ENCODE peak calls at places on chromosomes 2 and 18, in five cellular contexts. One of them, this sample, is unnamed.

GRCh38 chr2:30184035-30184434 is 37.2 kb downstream of the YPEL5 start:
- DNase-seq in A549: no peak
- DNase-seq in K562: no peak
- DNase-seq in GM12878: no peak
- DNase-seq in IMR-90: no peak
- DNase-seq in this sample: no peak

GRCh38 chr18:4144201-4144600 is 310.9 kb downstream of the DLGAP1 start:
- DNase-seq in IMR-90: no peak
- DNase-seq in GM12878: no peak
- DNase-seq in K562: no peak
- DNase-seq in A549: no peak
- DNase-seq in this sample: no peak

GRCh38 chr2:240571314-240571973 is 3.2 kb downstream of the RNPEPL1 start:
- DNase-seq in IMR-90: no peak
- DNase-seq in GM12878: no peak
- DNase-seq in A549: no peak
- DNase-seq in K562: no peak
- DNase-seq in this sample: peak

GRCh38 chr2:17791121-17791902 is 24.9 kb upstream of the MSGN1 start:
- DNase-seq in GM12878: no peak
- DNase-seq in IMR-90: peak
- DNase-seq in A549: no peak
- DNase-seq in K562: no peak
- DNase-seq in this sample: no peak

GRCh38 chr2:151085101-151085640 is 176.5 kb downstream of the RBM43 start:
- DNase-seq in IMR-90: peak
- DNase-seq in A549: no peak
- DNase-seq in K562: no peak
- DNase-seq in GM12878: no peak
- DNase-seq in this sample: no peak

GRCh38 chr2:239365071-239365781 is 35.6 kb downstream of the HDAC4 start:
- DNase-seq in K562: no peak
- DNase-seq in IMR-90: no peak
- DNase-seq in GM12878: no peak
- DNase-seq in A549: no peak
- DNase-seq in this sample: no peak

GRCh38 chr2:78839259-78839658 is 186.2 kb upstream of the REG3G start:
- DNase-seq in GM12878: no peak
- DNase-seq in IMR-90: no peak
- DNase-seq in A549: no peak
- DNase-seq in K562: no peak
- DNase-seq in this sample: no peak

GRCh38 chr2:157843935-157844334 is 32.2 kb downstream of the ACVR1 start:
- DNase-seq in A549: no peak
- DNase-seq in IMR-90: no peak
- DNase-seq in GM12878: no peak
- DNase-seq in K562: no peak
- DNase-seq in this sample: no peak

GRCh38 chr18:52685316-52685715 is 345.3 kb downstream of the DCC start:
- DNase-seq in K562: no peak
- DNase-seq in GM12878: no peak
- DNase-seq in A549: no peak
- DNase-seq in IMR-90: no peak
- DNase-seq in this sample: no peak

GRCh38 chr2:241724259-241724974 is 10.0 kb upstream of the D2HGDH start:
- DNase-seq in K562: no peak
- DNase-seq in IMR-90: no peak
- DNase-seq in A549: no peak
- DNase-seq in GM12878: no peak
- DNase-seq in this sample: peak

GRCh38 chr2:133766164-133766832 is 198.0 kb upstream of the NCKAP5 start:
- DNase-seq in K562: no peak
- DNase-seq in A549: no peak
- DNase-seq in IMR-90: peak
- DNase-seq in GM12878: no peak
- DNase-seq in this sample: no peak

GRCh38 chr2:133773862-133774674 is 205.8 kb upstream of the NCKAP5 start:
- DNase-seq in GM12878: no peak
- DNase-seq in K562: no peak
- DNase-seq in A549: no peak
- DNase-seq in IMR-90: no peak
- DNase-seq in this sample: no peak

GRCh38 chr2:133765693-133766092 is 197.4 kb upstream of the NCKAP5 start:
- DNase-seq in GM12878: no peak
- DNase-seq in A549: peak
- DNase-seq in IMR-90: no peak
- DNase-seq in K562: no peak
- DNase-seq in this sample: no peak

GRCh38 chr2:133769036-133769435 is 200.8 kb upstream of the NCKAP5 start:
- DNase-seq in GM12878: no peak
- DNase-seq in IMR-90: no peak
- DNase-seq in K562: no peak
- DNase-seq in A549: no peak
- DNase-seq in this sample: no peak

DNA sequence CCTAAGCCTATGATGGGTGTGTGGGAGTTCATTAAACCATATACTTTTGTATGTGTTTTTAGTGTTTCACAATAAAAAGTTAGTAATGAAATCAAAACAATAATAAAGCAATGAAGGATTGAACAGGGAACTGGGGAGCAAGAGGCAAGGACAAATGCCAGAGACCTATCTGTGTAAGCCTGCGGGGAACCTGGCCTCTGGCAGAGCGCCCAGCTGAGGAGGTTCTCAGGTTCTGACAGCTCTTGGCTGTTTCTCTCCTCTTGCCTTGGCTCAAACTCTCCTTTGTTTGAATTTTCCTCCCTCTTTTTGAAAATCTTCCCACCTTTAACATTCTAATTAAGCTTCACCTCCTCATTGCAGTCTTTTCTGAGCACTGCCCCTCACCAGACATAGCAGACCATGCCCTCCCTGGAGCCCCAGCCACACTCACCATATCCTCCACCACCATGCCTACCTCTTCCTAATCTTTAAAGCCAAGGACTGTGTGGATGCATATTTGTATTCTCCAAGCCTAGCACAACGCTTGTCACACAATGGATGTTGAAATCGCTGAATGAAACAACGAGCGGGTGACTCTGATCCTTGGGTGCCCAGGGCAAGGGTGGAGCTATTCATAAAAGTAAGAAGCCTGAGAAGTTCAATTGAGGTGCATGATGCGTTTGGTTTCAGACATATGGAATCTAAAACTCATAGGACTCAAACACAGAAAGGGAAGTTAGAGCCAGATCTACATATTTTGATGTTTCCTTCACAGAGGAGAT is 200.2 kb upstream of the NCKAP5 start:
- DNase-seq in K562: no peak
- DNase-seq in GM12878: no peak
- DNase-seq in A549: no peak
- DNase-seq in IMR-90: no peak
- DNase-seq in this sample: no peak
- TF ChIP-seq RCOR1 in K562: no peak
- TF ChIP-seq RCOR1 in GM12878: no peak
- TF ChIP-seq RCOR1 in A549: no peak
- TF ChIP-seq RCOR1 in IMR-90: no peak
- TF ChIP-seq RCOR1 in this sample: no peak

GRCh38 chr2:179936654-179937053 is 70.4 kb downstream of the CWC22 start:
- DNase-seq in IMR-90: no peak
- DNase-seq in K562: peak
- DNase-seq in GM12878: no peak
- DNase-seq in A549: peak
- DNase-seq in this sample: peak
- TF ChIP-seq RCOR1 in IMR-90: no peak
- TF ChIP-seq RCOR1 in K562: no peak
- TF ChIP-seq RCOR1 in GM12878: no peak
- TF ChIP-seq RCOR1 in A549: no peak
- TF ChIP-seq RCOR1 in this sample: no peak

GRCh38 chr18:68262697-68263293 is 452.1 kb downstream of the TMX3 start:
- DNase-seq in K562: no peak
- DNase-seq in A549: no peak
- DNase-seq in GM12878: no peak
- DNase-seq in IMR-90: peak
- DNase-seq in this sample: no peak

GRCh38 chr18:68267583-68267982 is 447.3 kb downstream of the TMX3 start:
- DNase-seq in K562: no peak
- DNase-seq in GM12878: no peak
- DNase-seq in IMR-90: peak
- DNase-seq in A549: no peak
- DNase-seq in this sample: no peak

GRCh38 chr18:68263481-68263880 is 451.4 kb downstream of the TMX3 start:
- DNase-seq in K562: no peak
- DNase-seq in GM12878: no peak
- DNase-seq in IMR-90: peak
- DNase-seq in A549: no peak
- DNase-seq in this sample: no peak
- TF ChIP-seq RCOR1 in K562: no peak
- TF ChIP-seq RCOR1 in GM12878: no peak
- TF ChIP-seq RCOR1 in IMR-90: no peak
- TF ChIP-seq RCOR1 in A549: no peak
- TF ChIP-seq RCOR1 in this sample: no peak

GRCh38 chr18:54807303-54807702 is 21.0 kb upstream of the RAB27B start:
- DNase-seq in K562: no peak
- DNase-seq in IMR-90: no peak
- DNase-seq in GM12878: no peak
- DNase-seq in A549: no peak
- DNase-seq in this sample: no peak

GRCh38 chr18:54802686-54803395 is 25.4 kb upstream of the RAB27B start:
- DNase-seq in A549: no peak
- DNase-seq in K562: no peak
- DNase-seq in GM12878: no peak
- DNase-seq in IMR-90: no peak
- DNase-seq in this sample: no peak

GRCh38 chr18:54806526-54806925 is 21.8 kb upstream of the RAB27B start:
- DNase-seq in IMR-90: peak
- DNase-seq in A549: no peak
- DNase-seq in K562: no peak
- DNase-seq in GM12878: no peak
- DNase-seq in this sample: no peak

GRCh38 chr18:54802178-54802577 is 26.1 kb upstream of the RAB27B start:
- DNase-seq in K562: no peak
- DNase-seq in GM12878: no peak
- DNase-seq in A549: peak
- DNase-seq in IMR-90: no peak
- DNase-seq in this sample: no peak

GRCh38 chr18:54805571-54806334 is 22.5 kb upstream of the RAB27B start:
- DNase-seq in K562: peak
- DNase-seq in GM12878: no peak
- DNase-seq in IMR-90: peak
- DNase-seq in A549: peak
- DNase-seq in this sample: peak
- TF ChIP-seq RCOR1 in K562: peak
- TF ChIP-seq RCOR1 in GM12878: no peak
- TF ChIP-seq RCOR1 in IMR-90: no peak
- TF ChIP-seq RCOR1 in A549: no peak
- TF ChIP-seq RCOR1 in this sample: peak

GRCh38 chr18:11866329-11866728 is 15.1 kb downstream of the CHMP1B start:
- DNase-seq in GM12878: no peak
- DNase-seq in A549: no peak
- DNase-seq in K562: no peak
- DNase-seq in IMR-90: no peak
- DNase-seq in this sample: no peak
- TF ChIP-seq RCOR1 in GM12878: no peak
- TF ChIP-seq RCOR1 in A549: no peak
- TF ChIP-seq RCOR1 in K562: no peak
- TF ChIP-seq RCOR1 in IMR-90: no peak
- TF ChIP-seq RCOR1 in this sample: no peak

DNA sequence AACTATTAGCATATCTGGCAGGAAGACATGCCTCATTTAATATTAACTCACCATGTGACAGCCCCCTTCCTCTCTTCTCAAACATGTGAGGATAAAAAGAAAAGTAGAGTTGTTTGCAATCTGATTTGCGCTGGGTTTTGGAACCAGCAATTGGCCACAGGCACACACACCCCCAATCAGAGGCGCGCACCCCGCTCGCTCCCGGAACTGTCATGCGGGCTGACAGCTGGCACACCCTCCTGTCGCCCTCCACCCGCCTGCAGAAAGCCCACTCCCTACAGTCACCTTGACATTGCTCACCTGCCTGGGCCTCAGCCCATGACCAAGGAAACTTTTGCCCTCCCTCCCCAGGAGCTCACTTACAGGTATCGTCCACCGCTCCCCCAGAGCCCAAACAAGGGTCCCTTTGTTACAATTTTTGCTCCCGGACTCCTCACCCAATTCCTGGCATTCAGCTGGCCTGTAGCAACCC is 1.1 kb downstream of the COBLL1 start:
- DNase-seq in A549: no peak
- DNase-seq in K562: no peak
- DNase-seq in IMR-90: no peak
- DNase-seq in GM12878: no peak
- DNase-seq in this sample: no peak
- TF ChIP-seq RCOR1 in A549: no peak
- TF ChIP-seq RCOR1 in K562: no peak
- TF ChIP-seq RCOR1 in IMR-90: no peak
- TF ChIP-seq RCOR1 in GM12878: no peak
- TF ChIP-seq RCOR1 in this sample: no peak

GRCh38 chr2:47872941-47873340 is 33.4 kb downstream of the FBXO11 start:
- DNase-seq in A549: no peak
- DNase-seq in IMR-90: no peak
- DNase-seq in GM12878: no peak
- DNase-seq in K562: no peak
- DNase-seq in this sample: no peak

GRCh38 chr2:47870668-47871540 is 35.4 kb downstream of the FBXO11 start:
- DNase-seq in IMR-90: no peak
- DNase-seq in A549: no peak
- DNase-seq in K562: no peak
- DNase-seq in GM12878: no peak
- DNase-seq in this sample: no peak

GRCh38 chr2:47867205-47867604 is 39.1 kb downstream of the FBXO11 start:
- DNase-seq in K562: peak
- DNase-seq in A549: peak
- DNase-seq in GM12878: no peak
- DNase-seq in IMR-90: peak
- DNase-seq in this sample: peak

GRCh38 chr2:47868611-47869352 is 37.5 kb downstream of the FBXO11 start:
- DNase-seq in GM12878: no peak
- DNase-seq in K562: no peak
- DNase-seq in IMR-90: no peak
- DNase-seq in A549: no peak
- DNase-seq in this sample: no peak

DNA sequence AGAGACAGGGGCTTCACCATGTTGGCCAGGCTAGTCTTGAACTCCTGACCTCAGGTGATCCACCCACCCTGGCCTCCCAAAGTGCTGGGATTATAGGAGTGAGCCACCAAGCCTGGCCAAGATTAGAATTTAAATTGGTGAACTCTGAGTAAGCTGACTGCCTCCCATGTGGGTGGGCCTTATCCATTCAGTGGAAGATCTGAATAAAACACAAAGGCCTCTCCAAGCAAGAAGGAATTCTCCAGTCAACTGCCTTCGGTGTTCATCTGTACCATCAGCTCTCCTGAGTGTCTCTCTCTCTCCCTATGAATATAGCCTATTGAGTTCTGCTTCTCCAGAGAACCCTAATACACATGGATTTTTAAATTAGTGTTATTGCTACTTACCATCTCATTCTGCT is 36.4 kb downstream of the FBXO11 start:
- DNase-seq in GM12878: no peak
- DNase-seq in IMR-90: peak
- DNase-seq in K562: peak
- DNase-seq in A549: no peak
- DNase-seq in this sample: no peak
- TF ChIP-seq RCOR1 in GM12878: no peak
- TF ChIP-seq RCOR1 in IMR-90: no peak
- TF ChIP-seq RCOR1 in K562: no peak
- TF ChIP-seq RCOR1 in A549: no peak
- TF ChIP-seq RCOR1 in this sample: no peak